ENCODE peak calls at places on chromosomes 11 and 22, in eight cellular contexts. One of them, this sample, is unnamed.

GRCh38 chr11:72741429-72741833 is 10.8 kb downstream of the ARAP1 start:
- DNase-seq in cardiac muscle cell: no peak
- DNase-seq in uterus: no peak
- DNase-seq in kidney epithelial cell: no peak
- DNase-seq in CD8-positive, alpha-beta T cell: no peak
- DNase-seq in heart left ventricle: no peak
- DNase-seq in thoracic aorta: no peak
- DNase-seq in GM23248: no peak
- DNase-seq in this sample: no peak

GRCh38 chr11:94934362-94934761 is 39.0 kb downstream of the CWC15 start:
- DNase-seq in heart left ventricle: no peak
- DNase-seq in kidney epithelial cell: no peak
- DNase-seq in GM23248: peak; percentile 73
- DNase-seq in thoracic aorta: no peak
- DNase-seq in uterus: no peak
- DNase-seq in CD8-positive, alpha-beta T cell: no peak
- DNase-seq in cardiac muscle cell: peak; percentile 39
- DNase-seq in this sample: no peak

GRCh38 chr11:561148-562003 is 606 bp downstream of the RASSF7 start:
- DNase-seq in GM23248: peak; percentile 53
- DNase-seq in heart left ventricle: no peak
- DNase-seq in uterus: no peak
- DNase-seq in cardiac muscle cell: no peak
- DNase-seq in kidney epithelial cell: peak; percentile 67
- DNase-seq in thoracic aorta: no peak
- DNase-seq in CD8-positive, alpha-beta T cell: no peak
- DNase-seq in this sample: no peak

GRCh38 chr11:15692739-15693138 is 578.0 kb downstream of the INSC start:
- DNase-seq in thoracic aorta: no peak
- DNase-seq in uterus: no peak
- DNase-seq in CD8-positive, alpha-beta T cell: no peak
- DNase-seq in GM23248: no peak
- DNase-seq in cardiac muscle cell: peak; percentile 16
- DNase-seq in kidney epithelial cell: no peak
- DNase-seq in heart left ventricle: no peak
- DNase-seq in this sample: peak; percentile 52

GRCh38 chr11:124069429-124070401 is 28.6 kb upstream of the OR10G7 start:
- DNase-seq in thoracic aorta: no peak
- DNase-seq in uterus: no peak
- DNase-seq in GM23248: peak; percentile 78
- DNase-seq in heart left ventricle: no peak
- DNase-seq in kidney epithelial cell: no peak
- DNase-seq in CD8-positive, alpha-beta T cell: no peak
- DNase-seq in cardiac muscle cell: peak; percentile 75
- DNase-seq in this sample: peak; percentile 62

GRCh38 chr22:38144025-38144405 is 33.5 kb upstream of the BAIAP2L2 start:
- DNase-seq in cardiac muscle cell: no peak
- DNase-seq in heart left ventricle: no peak
- DNase-seq in CD8-positive, alpha-beta T cell: no peak
- DNase-seq in GM23248: no peak
- DNase-seq in thoracic aorta: no peak
- DNase-seq in uterus: no peak
- DNase-seq in kidney epithelial cell: no peak
- DNase-seq in this sample: peak; percentile 24

GRCh38 chr11:12005476-12005875 is 3.0 kb downstream of the DKK3 start:
- DNase-seq in uterus: no peak
- DNase-seq in heart left ventricle: no peak
- DNase-seq in GM23248: peak; percentile 87
- DNase-seq in kidney epithelial cell: no peak
- DNase-seq in cardiac muscle cell: peak; percentile 57
- DNase-seq in CD8-positive, alpha-beta T cell: no peak
- DNase-seq in thoracic aorta: no peak
- DNase-seq in this sample: peak; percentile 73

GRCh38 chr11:113401718-113402117 is 14.1 kb downstream of the ANKK1 start:
- DNase-seq in thoracic aorta: no peak
- DNase-seq in CD8-positive, alpha-beta T cell: no peak
- DNase-seq in kidney epithelial cell: peak; percentile 37
- DNase-seq in cardiac muscle cell: peak; percentile 36
- DNase-seq in uterus: no peak
- DNase-seq in heart left ventricle: peak; percentile 91
- DNase-seq in GM23248: peak; percentile 47
- DNase-seq in this sample: peak; percentile 1

GRCh38 chr11:67352546-67353316 is 615 bp downstream of the POLD4 start:
- DNase-seq in heart left ventricle: peak; percentile 70
- DNase-seq in kidney epithelial cell: no peak
- DNase-seq in cardiac muscle cell: no peak
- DNase-seq in CD8-positive, alpha-beta T cell: no peak
- DNase-seq in thoracic aorta: no peak
- DNase-seq in uterus: peak; percentile 47
- DNase-seq in GM23248: peak; percentile 65
- DNase-seq in this sample: peak; percentile 30

GRCh38 chr11:65551572-65552398 is 6.4 kb downstream of the LTBP3 start:
- DNase-seq in thoracic aorta: no peak
- DNase-seq in GM23248: peak; percentile 41
- DNase-seq in uterus: no peak
- DNase-seq in heart left ventricle: peak; percentile 63
- DNase-seq in kidney epithelial cell: no peak
- DNase-seq in cardiac muscle cell: no peak
- DNase-seq in CD8-positive, alpha-beta T cell: no peak
- DNase-seq in this sample: no peak

GRCh38 chr11:128227466-128227865 is 359.9 kb downstream of the ETS1 start:
- DNase-seq in CD8-positive, alpha-beta T cell: no peak
- DNase-seq in GM23248: no peak
- DNase-seq in thoracic aorta: no peak
- DNase-seq in kidney epithelial cell: no peak
- DNase-seq in uterus: no peak
- DNase-seq in cardiac muscle cell: no peak
- DNase-seq in heart left ventricle: no peak
- DNase-seq in this sample: no peak

GRCh38 chr22:37331034-37331428 is 48.7 kb downstream of the CYTH4 start:
- DNase-seq in thoracic aorta: no peak
- DNase-seq in uterus: no peak
- DNase-seq in heart left ventricle: no peak
- DNase-seq in CD8-positive, alpha-beta T cell: no peak
- DNase-seq in cardiac muscle cell: peak; percentile 63
- DNase-seq in kidney epithelial cell: no peak
- DNase-seq in GM23248: peak; percentile 76
- DNase-seq in this sample: no peak

GRCh38 chr11:108887436-108888238 is 222.8 kb downstream of the DDX10 start:
- DNase-seq in kidney epithelial cell: no peak
- DNase-seq in CD8-positive, alpha-beta T cell: no peak
- DNase-seq in thoracic aorta: no peak
- DNase-seq in heart left ventricle: no peak
- DNase-seq in uterus: no peak
- DNase-seq in cardiac muscle cell: peak; percentile 76
- DNase-seq in GM23248: no peak
- DNase-seq in this sample: peak; percentile 70

GRCh38 chr11:116698080-116698479 is 74.7 kb downstream of the BUD13 start:
- DNase-seq in thoracic aorta: no peak
- DNase-seq in cardiac muscle cell: no peak
- DNase-seq in heart left ventricle: no peak
- DNase-seq in GM23248: no peak
- DNase-seq in CD8-positive, alpha-beta T cell: no peak
- DNase-seq in kidney epithelial cell: no peak
- DNase-seq in uterus: no peak
- DNase-seq in this sample: no peak

GRCh38 chr11:96341237-96342130 is 1.5 kb downstream of the MAML2 start:
- DNase-seq in cardiac muscle cell: peak; percentile 61
- DNase-seq in CD8-positive, alpha-beta T cell: peak; percentile 47
- DNase-seq in kidney epithelial cell: no peak
- DNase-seq in GM23248: peak; percentile 65
- DNase-seq in heart left ventricle: peak; percentile 33
- DNase-seq in thoracic aorta: no peak
- DNase-seq in uterus: peak; percentile 52
- DNase-seq in this sample: no peak

GRCh38 chr22:18005201-18005926 is 19.0 kb downstream of the MICAL3 start:
- DNase-seq in thoracic aorta: no peak
- DNase-seq in cardiac muscle cell: no peak
- DNase-seq in uterus: no peak
- DNase-seq in GM23248: no peak
- DNase-seq in heart left ventricle: no peak
- DNase-seq in kidney epithelial cell: no peak
- DNase-seq in CD8-positive, alpha-beta T cell: no peak
- DNase-seq in this sample: no peak

GRCh38 chr11:10405858-10406592 is 49.0 kb upstream of the AMPD3 start:
- DNase-seq in kidney epithelial cell: peak; percentile 71
- DNase-seq in uterus: peak; percentile 84
- DNase-seq in heart left ventricle: peak; percentile 76
- DNase-seq in CD8-positive, alpha-beta T cell: no peak
- DNase-seq in thoracic aorta: peak; percentile 53
- DNase-seq in cardiac muscle cell: peak; percentile 92
- DNase-seq in GM23248: peak; percentile 96
- DNase-seq in this sample: peak; percentile 85

GRCh38 chr11:2886936-2887335 is 1.4 kb upstream of the CDKN1C start:
- DNase-seq in cardiac muscle cell: no peak
- DNase-seq in CD8-positive, alpha-beta T cell: no peak
- DNase-seq in heart left ventricle: peak; percentile 40
- DNase-seq in uterus: no peak
- DNase-seq in kidney epithelial cell: no peak
- DNase-seq in GM23248: no peak
- DNase-seq in thoracic aorta: no peak
- DNase-seq in this sample: no peak
- H3K27me3 ChIP-seq in cardiac muscle cell: no peaks in the 10 kb centered on the region
- H3K27me3 ChIP-seq in CD8-positive, alpha-beta T cell: no peaks in the 10 kb centered on the region
- H3K27me3 ChIP-seq in heart left ventricle: no peaks in the 10 kb centered on the region
- H3K27me3 ChIP-seq in uterus: no peaks in the 10 kb centered on the region
- H3K27me3 ChIP-seq in kidney epithelial cell: peaks cover 2% of the 10 kb centered on the region
- H3K27me3 ChIP-seq in GM23248: peaks cover 20% of the 10 kb centered on the region
- H3K27me3 ChIP-seq in thoracic aorta: no peaks in the 10 kb centered on the region
- H3K27me3 ChIP-seq in this sample: peaks cover 13% of the 10 kb centered on the region

GRCh38 chr11:17445240-17445795 is 31.3 kb downstream of the ABCC8 start:
- DNase-seq in cardiac muscle cell: no peak
- DNase-seq in thoracic aorta: no peak
- DNase-seq in heart left ventricle: no peak
- DNase-seq in kidney epithelial cell: no peak
- DNase-seq in uterus: no peak
- DNase-seq in GM23248: no peak
- DNase-seq in CD8-positive, alpha-beta T cell: no peak
- DNase-seq in this sample: no peak
- H3K27me3 ChIP-seq in cardiac muscle cell: no peaks in the 10 kb centered on the region
- H3K27me3 ChIP-seq in thoracic aorta: no peaks in the 10 kb centered on the region
- H3K27me3 ChIP-seq in heart left ventricle: peaks cover 4% of the 10 kb centered on the region
- H3K27me3 ChIP-seq in kidney epithelial cell: peaks cover 17% of the 10 kb centered on the region
- H3K27me3 ChIP-seq in uterus: no peaks in the 10 kb centered on the region
- H3K27me3 ChIP-seq in GM23248: peaks cover 27% of the 10 kb centered on the region
- H3K27me3 ChIP-seq in CD8-positive, alpha-beta T cell: no peaks in the 10 kb centered on the region
- H3K27me3 ChIP-seq in this sample: peaks cover 37% of the 10 kb centered on the region

GRCh38 chr22:49671331-49672012 is 156.2 kb downstream of the BRD1 start:
- DNase-seq in cardiac muscle cell: no peak
- DNase-seq in GM23248: no peak
- DNase-seq in heart left ventricle: no peak
- DNase-seq in CD8-positive, alpha-beta T cell: no peak
- DNase-seq in thoracic aorta: no peak
- DNase-seq in uterus: no peak
- DNase-seq in kidney epithelial cell: no peak
- DNase-seq in this sample: no peak

GRCh38 chr22:49670610-49671330 is 156.9 kb downstream of the BRD1 start:
- DNase-seq in uterus: no peak
- DNase-seq in cardiac muscle cell: no peak
- DNase-seq in heart left ventricle: no peak
- DNase-seq in thoracic aorta: no peak
- DNase-seq in kidney epithelial cell: no peak
- DNase-seq in GM23248: no peak
- DNase-seq in CD8-positive, alpha-beta T cell: no peak
- DNase-seq in this sample: no peak

GRCh38 chr22:49666146-49666809 is 161.4 kb downstream of the BRD1 start:
- DNase-seq in cardiac muscle cell: no peak
- DNase-seq in thoracic aorta: no peak
- DNase-seq in CD8-positive, alpha-beta T cell: no peak
- DNase-seq in kidney epithelial cell: no peak
- DNase-seq in GM23248: no peak
- DNase-seq in heart left ventricle: no peak
- DNase-seq in uterus: no peak
- DNase-seq in this sample: no peak

GRCh38 chr22:49667236-49667635 is 160.4 kb downstream of the BRD1 start:
- DNase-seq in heart left ventricle: peak; percentile 61
- DNase-seq in kidney epithelial cell: no peak
- DNase-seq in thoracic aorta: no peak
- DNase-seq in GM23248: no peak
- DNase-seq in CD8-positive, alpha-beta T cell: no peak
- DNase-seq in cardiac muscle cell: no peak
- DNase-seq in uterus: no peak
- DNase-seq in this sample: no peak

GRCh38 chr22:49668402-49668801 is 159.3 kb downstream of the BRD1 start:
- DNase-seq in heart left ventricle: no peak
- DNase-seq in kidney epithelial cell: no peak
- DNase-seq in uterus: no peak
- DNase-seq in CD8-positive, alpha-beta T cell: no peak
- DNase-seq in thoracic aorta: no peak
- DNase-seq in GM23248: no peak
- DNase-seq in cardiac muscle cell: no peak
- DNase-seq in this sample: peak; percentile 40
- H3K27me3 ChIP-seq in heart left ventricle: peaks cover 55% of the 10 kb centered on the region
- H3K27me3 ChIP-seq in kidney epithelial cell: peaks cover 39% of the 10 kb centered on the region
- H3K27me3 ChIP-seq in uterus: peaks cover 10% of the 10 kb centered on the region
- H3K27me3 ChIP-seq in CD8-positive, alpha-beta T cell: peaks cover 9% of the 10 kb centered on the region
- H3K27me3 ChIP-seq in thoracic aorta: no peaks in the 10 kb centered on the region
- H3K27me3 ChIP-seq in GM23248: peaks cover 22% of the 10 kb centered on the region
- H3K27me3 ChIP-seq in cardiac muscle cell: peaks cover 60% of the 10 kb centered on the region
- H3K27me3 ChIP-seq in this sample: peaks cover 12% of the 10 kb centered on the region

GRCh38 chr22:22681221-22681739 is 36.9 kb downstream of the GGTLC2 start:
- DNase-seq in heart left ventricle: no peak
- DNase-seq in thoracic aorta: no peak
- DNase-seq in CD8-positive, alpha-beta T cell: no peak
- DNase-seq in cardiac muscle cell: peak; percentile 36
- DNase-seq in kidney epithelial cell: no peak
- DNase-seq in uterus: no peak
- DNase-seq in GM23248: peak; percentile 51
- DNase-seq in this sample: no peak
- H3K27me3 ChIP-seq in heart left ventricle: no peaks in the 10 kb centered on the region
- H3K27me3 ChIP-seq in thoracic aorta: no peaks in the 10 kb centered on the region
- H3K27me3 ChIP-seq in CD8-positive, alpha-beta T cell: no peaks in the 10 kb centered on the region
- H3K27me3 ChIP-seq in cardiac muscle cell: no peaks in the 10 kb centered on the region
- H3K27me3 ChIP-seq in kidney epithelial cell: no peaks in the 10 kb centered on the region
- H3K27me3 ChIP-seq in uterus: no peaks in the 10 kb centered on the region
- H3K27me3 ChIP-seq in GM23248: peaks cover 13% of the 10 kb centered on the region
- H3K27me3 ChIP-seq in this sample: no peaks in the 10 kb centered on the region

GRCh38 chr11:131916633-131917032 is 546.2 kb downstream of the NTM start:
- DNase-seq in kidney epithelial cell: no peak
- DNase-seq in CD8-positive, alpha-beta T cell: no peak
- DNase-seq in uterus: no peak
- DNase-seq in GM23248: no peak
- DNase-seq in thoracic aorta: no peak
- DNase-seq in heart left ventricle: no peak
- DNase-seq in cardiac muscle cell: no peak
- DNase-seq in this sample: no peak

GRCh38 chr11:131917634-131918384 is 547.4 kb downstream of the NTM start:
- DNase-seq in cardiac muscle cell: no peak
- DNase-seq in heart left ventricle: no peak
- DNase-seq in uterus: no peak
- DNase-seq in thoracic aorta: no peak
- DNase-seq in CD8-positive, alpha-beta T cell: no peak
- DNase-seq in GM23248: no peak
- DNase-seq in kidney epithelial cell: no peak
- DNase-seq in this sample: no peak

GRCh38 chr11:131922220-131922619 is 551.8 kb downstream of the NTM start:
- DNase-seq in GM23248: no peak
- DNase-seq in heart left ventricle: no peak
- DNase-seq in kidney epithelial cell: no peak
- DNase-seq in CD8-positive, alpha-beta T cell: no peak
- DNase-seq in uterus: no peak
- DNase-seq in cardiac muscle cell: no peak
- DNase-seq in thoracic aorta: no peak
- DNase-seq in this sample: no peak

GRCh38 chr11:131914299-131914902 is 544.0 kb downstream of the NTM start:
- DNase-seq in CD8-positive, alpha-beta T cell: no peak
- DNase-seq in GM23248: peak; percentile 62
- DNase-seq in thoracic aorta: no peak
- DNase-seq in heart left ventricle: no peak
- DNase-seq in kidney epithelial cell: no peak
- DNase-seq in cardiac muscle cell: peak; percentile 41
- DNase-seq in uterus: no peak
- DNase-seq in this sample: no peak

GRCh38 chr11:131918663-131919062 is 548.2 kb downstream of the NTM start:
- DNase-seq in GM23248: no peak
- DNase-seq in CD8-positive, alpha-beta T cell: no peak
- DNase-seq in kidney epithelial cell: no peak
- DNase-seq in heart left ventricle: no peak
- DNase-seq in thoracic aorta: no peak
- DNase-seq in uterus: no peak
- DNase-seq in cardiac muscle cell: no peak
- DNase-seq in this sample: no peak
- H3K27me3 ChIP-seq in GM23248: no peaks in the 10 kb centered on the region
- H3K27me3 ChIP-seq in CD8-positive, alpha-beta T cell: no peaks in the 10 kb centered on the region
- H3K27me3 ChIP-seq in kidney epithelial cell: no peaks in the 10 kb centered on the region
- H3K27me3 ChIP-seq in heart left ventricle: peaks cover 6% of the 10 kb centered on the region
- H3K27me3 ChIP-seq in thoracic aorta: no peaks in the 10 kb centered on the region
- H3K27me3 ChIP-seq in uterus: no peaks in the 10 kb centered on the region
- H3K27me3 ChIP-seq in cardiac muscle cell: peaks cover 13% of the 10 kb centered on the region
- H3K27me3 ChIP-seq in this sample: no peaks in the 10 kb centered on the region

This sample was measured in SJSA1.